ENCODE peak calls at places on chromosomes 7 and 10, in six cellular contexts. E is neuronal stem cell, M is IMR-90, R is H1, S is H9, F is mesenchymal stem cell. K is an unnamed sample.

GRCh38 chr10:48444861-48445841 is 138.7 kb downstream of the MAPK8 start:
- DNase-seq in E (no peak), M (no peak), R (peak), S (peak), F (no peak), K (no peak)

GRCh38 chr10:5282137-5282536 is 82.6 kb upstream of the UCN3 start:
- DNase-seq in E (no peak), M (no peak), R (no peak), S (no peak), F (no peak), K (no peak)

GRCh38 chr7:344608-344994 is 54.6 kb downstream of the FOXL3 start:
- DNase-seq in E (no peak), M (no peak), R (no peak), S (no peak), F (no peak), K (no peak)

GRCh38 chr10:120949511-120950102 is 98.4 kb downstream of the WDR11 start:
- DNase-seq in E (no peak), M (no peak), R (peak), S (peak), F (peak), K (no peak)

GRCh38 chr10:133082685-133083421 is 4.9 kb upstream of the ADGRA1 start:
- DNase-seq in E (no peak), M (no peak), R (no peak), S (no peak), F (no peak), K (no peak)

GRCh38 chr10:98318861-98319260 is 50.9 kb upstream of the LOXL4 start:
- DNase-seq in E (no peak), M (no peak), R (no peak), S (no peak), F (no peak), K (no peak)

GRCh38 chr10:62437696-62438095 is 63.5 kb downstream of the ZNF365 start:
- DNase-seq in E (peak), M (peak), R (no peak), S (no peak), F (peak), K (peak)

GRCh38 chr10:74418285-74418872 is 267.4 kb downstream of the ADK start:
- DNase-seq in E (peak), M (no peak), R (no peak), S (no peak), F (no peak), K (no peak)

GRCh38 chr10:4066581-4067403 is 281.8 kb upstream of the KLF6 start:
- DNase-seq in E (no peak), M (no peak), R (no peak), S (no peak), F (no peak), K (no peak)

GRCh38 chr7:27575647-27576046 is 87.0 kb downstream of the HIBADH start:
- DNase-seq in E (no peak), M (no peak), R (no peak), S (no peak), F (no peak), K (no peak)

GRCh38 chr10:108545921-108546320 is 1377.4 kb downstream of the XPNPEP1 start:
- DNase-seq in E (no peak), M (no peak), R (no peak), S (peak), F (no peak), K (no peak)

GRCh38 chr10:80535671-80536360 is 1.9 kb upstream of the SH2D4B start:
- DNase-seq in E (no peak), M (no peak), R (peak), S (peak), F (no peak), K (peak)

GRCh38 chr7:18429547-18429946 is 66.0 kb upstream of the HDAC9 start:
- DNase-seq in E (no peak), M (peak), R (no peak), S (no peak), F (peak), K (peak)
- H4K8ac ChIP-seq in E (no peak), M (peak), R (no peak), S (no peak), F (no peak), K (no peak)

DNA sequence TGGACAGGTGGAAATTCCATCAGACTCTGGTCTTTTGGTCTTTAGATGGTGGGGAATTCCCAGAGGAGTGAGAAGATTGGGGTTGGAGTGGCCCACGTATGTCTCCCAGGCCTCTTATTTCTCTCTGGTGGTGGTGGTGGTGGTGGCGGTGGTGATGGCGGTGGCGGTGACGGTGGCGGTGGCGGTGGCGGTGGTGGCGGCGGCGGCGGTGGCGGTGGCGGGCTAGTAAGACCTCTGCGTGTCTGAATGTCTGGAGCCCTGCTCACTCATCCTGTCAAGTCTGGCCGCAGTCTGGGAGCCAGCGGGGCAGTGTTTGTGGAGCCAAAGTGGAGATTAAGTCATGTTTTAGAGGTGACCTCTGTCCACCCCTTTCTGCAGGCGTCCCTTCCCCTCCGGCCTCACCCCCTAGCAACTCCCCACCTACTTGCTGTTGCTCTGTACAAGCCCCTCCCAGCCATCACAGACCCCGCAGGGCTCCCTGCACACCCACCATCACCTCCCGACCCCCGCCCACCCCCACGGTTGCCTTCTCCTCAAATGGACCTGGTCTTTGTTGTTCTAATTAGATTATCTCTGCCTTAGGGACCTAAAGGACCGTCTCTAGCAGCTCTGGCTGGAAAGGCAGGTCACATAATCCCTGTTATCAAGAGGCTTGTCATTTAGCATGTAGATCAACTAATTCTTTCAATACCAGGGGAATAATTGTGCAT is 165.0 kb upstream of the TBX20 start:
- DNase-seq in E (no peak), M (no peak), R (no peak), S (no peak), F (no peak), K (no peak)
- H4K91ac ChIP-seq in E (no peak), M (no peak), R (no peak), S (no peak), F (no peak), K (no peak)

GRCh38 chr10:60352105-60352504 is 37.6 kb downstream of the ANK3 start:
- DNase-seq in E (no peak), M (no peak), R (no peak), S (no peak), F (no peak), K (no peak)
- H3K27ac ChIP-seq in E (no peak), M (no peak), R (no peak), S (no peak), F (no peak), K (no peak)

DNA sequence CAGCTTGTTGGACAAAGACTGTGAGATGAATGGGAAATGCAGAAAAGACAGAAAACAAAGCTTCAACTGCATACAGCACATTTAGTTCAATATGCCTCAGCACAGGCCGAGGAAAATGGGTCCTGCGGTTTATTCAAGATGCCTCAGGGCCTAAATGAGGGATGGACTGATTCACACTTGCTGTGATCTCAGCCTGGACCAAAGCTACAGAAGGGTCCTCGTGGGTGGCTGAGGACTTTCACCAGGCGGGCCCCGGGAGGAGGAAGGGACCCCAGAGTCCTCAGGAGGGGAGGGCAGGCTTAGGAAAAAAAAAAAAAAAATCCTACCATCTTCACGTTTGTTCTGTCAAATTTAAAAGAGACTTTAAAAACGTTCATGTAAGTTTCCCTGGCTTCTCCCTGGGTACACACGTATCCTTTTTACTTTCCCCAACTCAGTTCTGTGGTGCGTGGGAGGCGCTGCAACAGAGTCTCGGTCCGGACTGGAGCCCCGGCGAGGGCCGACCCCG is 621 bp upstream of the ZNF783 start:
- DNase-seq in E (no peak), M (peak), R (no peak), S (no peak), F (peak), K (peak)
- H4K8ac ChIP-seq in E (no peak), M (peak), R (peak), S (no peak), F (peak), K (peak)

GRCh38 chr10:36943534-36943933 is 181.9 kb upstream of the ANKRD30A start:
- DNase-seq in E (no peak), M (no peak), R (no peak), S (no peak), F (no peak), K (peak)
- H4K91ac ChIP-seq in E (no peak), M (no peak), R (no peak), S (no peak), F (no peak), K (no peak)

GRCh38 chr7:2522780-2523433 is 3.3 kb downstream of the LFNG start:
- DNase-seq in E (peak), M (no peak), R (no peak), S (peak), F (no peak), K (no peak)
- H3K27ac ChIP-seq in E (peak), M (no peak), R (peak), S (no peak), F (peak), K (peak)

GRCh38 chr7:99971242-99971641 is 4.6 kb downstream of the AZGP1 start:
- DNase-seq in E (no peak), M (no peak), R (no peak), S (no peak), F (no peak), K (no peak)
- H4K8ac ChIP-seq in E (no peak), M (no peak), R (no peak), S (no peak), F (no peak), K (no peak)

GRCh38 chr10:27504007-27504890 is at the start of gene RAB18:
- DNase-seq in E (peak), M (peak), R (peak), S (peak), F (peak), K (peak)

GRCh38 chr10:27503498-27504006 is 552 bp upstream of the RAB18 start:
- DNase-seq in E (peak), M (no peak), R (no peak), S (no peak), F (no peak), K (no peak)

GRCh38 chr10:27504897-27505457 is 873 bp downstream of the RAB18 start:
- DNase-seq in E (no peak), M (peak), R (no peak), S (no peak), F (peak), K (no peak)

GRCh38 chr10:27500886-27501285 is 3.2 kb upstream of the RAB18 start:
- DNase-seq in E (no peak), M (no peak), R (no peak), S (no peak), F (no peak), K (no peak)

DNA sequence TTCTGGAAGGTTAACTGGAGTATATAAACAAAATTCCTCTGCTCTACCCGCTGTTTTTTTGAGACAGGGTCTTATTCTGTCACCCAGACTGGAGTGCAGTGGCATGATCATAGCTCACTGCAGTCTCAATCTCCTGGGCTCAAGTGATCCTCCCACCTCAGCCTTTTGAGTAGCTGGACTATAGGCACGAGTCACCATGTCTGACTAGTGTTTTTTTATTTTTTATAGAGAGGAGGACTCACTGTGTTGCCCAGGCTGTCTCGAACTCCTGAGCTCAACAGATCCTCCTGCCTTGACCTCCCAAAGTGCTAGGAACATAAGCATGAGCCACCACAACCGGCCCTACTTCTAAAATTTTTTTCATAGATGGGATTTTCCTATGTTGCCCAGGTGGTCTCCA is 2.2 kb downstream of the RAB18 start:
- DNase-seq in E (no peak), M (peak), R (no peak), S (no peak), F (peak), K (no peak)
- H4K91ac ChIP-seq in E (no peak), M (no peak), R (no peak), S (no peak), F (no peak), K (no peak)

DNA sequence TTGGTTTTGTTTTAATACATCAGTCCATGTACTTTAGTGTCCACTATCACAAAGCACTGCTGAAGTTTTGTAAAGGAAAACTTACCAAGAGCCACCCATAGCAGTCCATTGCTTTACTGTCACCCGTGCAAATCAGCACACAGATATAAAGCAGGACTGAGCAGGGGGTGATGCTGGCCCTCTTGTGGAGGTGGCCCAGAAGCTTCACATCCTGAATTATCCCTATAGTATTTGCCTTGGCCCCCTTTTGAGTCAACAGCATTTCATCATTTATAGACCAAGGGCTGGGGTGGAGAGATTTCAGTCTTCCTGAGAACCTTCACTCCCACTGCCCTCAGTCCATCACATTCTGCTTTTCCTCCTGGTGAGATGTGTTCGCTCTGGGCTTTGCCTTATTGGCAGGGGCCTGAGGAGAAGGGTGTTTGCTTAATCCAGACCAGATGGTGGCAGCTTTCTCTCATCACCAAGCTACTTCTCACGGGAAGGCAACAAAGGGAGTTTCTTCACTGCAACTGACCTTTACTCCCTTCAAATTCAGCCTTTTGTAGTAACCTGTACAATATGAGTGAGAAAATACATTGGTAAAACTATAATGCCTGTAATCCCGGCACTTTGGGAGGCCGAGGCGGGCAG is 47.7 kb downstream of the NOC3L start:
- DNase-seq in E (no peak), M (peak), R (no peak), S (no peak), F (peak), K (no peak)
- H3K27ac ChIP-seq in E (no peak), M (no peak), R (no peak), S (no peak), F (no peak), K (no peak)